ENCODE peak calls at places on chromosomes 5 and 9, in seven cellular contexts. M is neuronal stem cell, W is H9, Z is IMR-90, J is H1, N is mesendoderm, E is trophoblast cell. U is an unnamed sample.

GRCh38 chr5:56129288-56129687 is 103.8 kb downstream of the ANKRD55 start:
- DNase-seq in W (no peak), M (no peak), N (no peak), E (no peak), J (no peak), Z (peak), U (no peak)

GRCh38 chr5:50958852-50959457 is 292.5 kb downstream of the PARP8 start:
- DNase-seq in Z (peak), N (peak), M (peak), J (no peak), E (no peak), W (no peak), U (peak)

GRCh38 chr9:354453-354852 is 139.8 kb downstream of the DOCK8 start:
- DNase-seq in J (no peak), W (no peak), Z (no peak), M (no peak), N (no peak), E (no peak), U (no peak)

GRCh38 chr9:110179734-110180133 is 28.2 kb downstream of the C9orf152 start:
- DNase-seq in M (no peak), W (no peak), E (no peak), J (no peak), N (no peak), Z (peak), U (peak)

GRCh38 chr5:134018154-134018985 is 13.6 kb upstream of the VDAC1 start:
- DNase-seq in Z (peak), M (no peak), E (no peak), N (no peak), W (no peak), J (no peak), U (no peak)

GRCh38 chr9:95985656-95986055 is 110.2 kb downstream of the ERCC6L2 start:
- DNase-seq in E (no peak), N (no peak), W (no peak), M (no peak), J (no peak), Z (no peak), U (peak)

GRCh38 chr5:148474025-148474511 is 90.3 kb downstream of the FBXO38 start:
- DNase-seq in M (no peak), N (peak), J (no peak), W (no peak), Z (peak), E (peak), U (no peak)

GRCh38 chr9:94950040-94950732 is 223.7 kb downstream of the AOPEP start:
- DNase-seq in J (no peak), E (peak), M (no peak), W (no peak), N (no peak), Z (no peak), U (no peak)

GRCh38 chr5:157326440-157327023 is 60.6 kb downstream of the CYFIP2 start:
- DNase-seq in J (no peak), E (no peak), W (no peak), N (no peak), M (no peak), Z (no peak), U (no peak)

GRCh38 chr5:172497591-172498255 is 43.4 kb upstream of the SH3PXD2B start:
- DNase-seq in W (peak), N (no peak), M (no peak), E (no peak), Z (no peak), J (no peak), U (no peak)

GRCh38 chr9:100167912-100168775 is 69.1 kb downstream of the INVS start:
- DNase-seq in Z (peak), W (no peak), M (peak), N (peak), E (no peak), J (no peak), U (peak)

GRCh38 chr5:159951387-159951786 is 35.1 kb downstream of the ADRA1B start:
- DNase-seq in J (no peak), E (no peak), M (no peak), N (peak), Z (peak), W (peak), U (peak)

GRCh38 chr9:88280816-88281382 is 107.3 kb upstream of the SPIN1 start:
- DNase-seq in E (no peak), N (peak), M (peak), J (peak), W (peak), Z (peak), U (peak)

GRCh38 chr9:121735792-121736130 is 84.3 kb downstream of the DAB2IP start:
- DNase-seq in W (peak), J (no peak), N (peak), M (no peak), Z (no peak), E (peak), U (peak)

GRCh38 chr5:170483701-170484458 is 19.9 kb upstream of the KCNIP1 start:
- DNase-seq in Z (no peak), M (no peak), N (peak), E (peak), J (no peak), W (peak), U (peak)

GRCh38 chr9:31908158-31908890 is 476.1 kb upstream of the ACO1 start:
- DNase-seq in Z (no peak), W (no peak), E (no peak), M (no peak), N (no peak), J (no peak), U (no peak)

GRCh38 chr9:37332581-37332980 is 89.9 kb upstream of the GRHPR start:
- DNase-seq in N (no peak), E (no peak), W (no peak), J (no peak), M (no peak), Z (no peak), U (no peak)

GRCh38 chr5:74035521-74035937 is 409.5 kb downstream of the ARHGEF28 start:
- DNase-seq in J (no peak), N (peak), E (no peak), Z (peak), W (peak), M (no peak), U (peak)

GRCh38 chr9:75451045-75451444 is 362.7 kb downstream of the OSTF1 start:
- DNase-seq in Z (no peak), E (no peak), J (no peak), W (no peak), M (no peak), N (no peak), U (no peak)

GRCh38 chr9:136088939-136089696 is 6.0 kb downstream of the NACC2 start:
- DNase-seq in Z (no peak), J (no peak), W (peak), N (no peak), M (no peak), E (no peak), U (no peak)

GRCh38 chr5:158759276-158759675 is 340.4 kb downstream of the EBF1 start:
- DNase-seq in Z (no peak), E (no peak), M (no peak), J (no peak), N (no peak), W (no peak), U (no peak)

GRCh38 chr5:119400248-119400647 is 44.4 kb downstream of the TNFAIP8 start:
- DNase-seq in N (no peak), Z (peak), E (no peak), M (no peak), W (no peak), J (no peak), U (no peak)

GRCh38 chr9:21974542-21975409 is 19.4 kb downstream of the CDKN2A start:
- DNase-seq in Z (peak), J (peak), M (peak), N (peak), W (peak), E (no peak), U (peak)

GRCh38 chr9:13215791-13216554 is 63.5 kb downstream of the MPDZ start:
- DNase-seq in J (no peak), N (no peak), Z (no peak), E (no peak), M (no peak), W (no peak), U (no peak)

GRCh38 chr5:36478646-36479307 is 127.6 kb upstream of the SLC1A3 start:
- DNase-seq in M (no peak), E (no peak), N (no peak), Z (no peak), J (no peak), W (no peak), U (no peak)

GRCh38 chr5:136149891-136150290 is 17.2 kb downstream of the SMAD5 start:
- DNase-seq in N (no peak), W (no peak), M (no peak), Z (no peak), J (no peak), E (no peak), U (no peak)

GRCh38 chr9:131419029-131419614 is 25.2 kb downstream of the PRRC2B start:
- DNase-seq in N (no peak), Z (peak), E (no peak), J (no peak), W (no peak), M (no peak), U (peak)

GRCh38 chr5:168532471-168532870 is 3.4 kb downstream of the FBLL1 start:
- DNase-seq in J (no peak), E (no peak), N (peak), M (no peak), W (peak), Z (no peak), U (no peak)

GRCh38 chr9:94139672-94140417 is 55.6 kb downstream of the PTPDC1 start:
- DNase-seq in M (no peak), Z (peak), N (no peak), E (peak), W (no peak), J (no peak), U (peak)

GRCh38 chr5:58459860-58460726 is at the start of gene PLK2:
- DNase-seq in E (peak), Z (peak), W (peak), M (peak), N (peak), J (peak), U (peak)

GRCh38 chr9:37938121-37938906 is 34.4 kb upstream of the SLC25A51 start:
- DNase-seq in J (no peak), E (peak), Z (peak), N (peak), W (no peak), M (no peak), U (peak)

GRCh38 chr9:95074632-95075269 is 242.8 kb downstream of the FANCC start:
- DNase-seq in J (no peak), W (peak), M (no peak), N (no peak), E (no peak), Z (no peak), U (no peak)

GRCh38 chr9:133635903-133636531 is at the start of gene DBH:
- DNase-seq in Z (no peak), M (no peak), N (no peak), J (no peak), E (no peak), W (no peak), U (no peak)
- H2AK5ac ChIP-seq in Z (no peak), M (peak), N (no peak), J (peak), E (no peak), W (no peak), U (no peak)

DNA sequence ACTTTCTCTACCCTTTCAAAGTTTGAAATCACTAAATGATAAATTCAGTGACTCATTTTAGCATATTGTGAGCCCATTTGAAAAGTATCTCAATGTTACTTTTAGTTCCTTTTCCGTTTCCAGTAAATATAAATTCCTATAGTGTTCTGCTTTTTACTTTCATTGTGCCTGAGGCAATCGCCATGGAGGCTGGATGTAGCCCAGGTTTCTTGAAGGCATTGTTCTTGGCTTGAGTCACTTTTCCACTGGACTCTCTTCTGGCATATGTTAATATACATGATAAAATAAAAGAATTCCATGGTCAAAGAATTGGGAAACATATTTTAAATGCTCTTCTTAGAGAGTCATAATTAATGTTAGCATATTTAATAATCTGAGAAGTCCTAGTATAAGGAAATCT is 327.0 kb downstream of the IZUMO3 start:
- DNase-seq in E (no peak), J (no peak), W (no peak), Z (no peak), M (no peak), N (peak), U (no peak)
- H2AK5ac ChIP-seq in E (no peak), J (no peak), W (no peak), Z (no peak), M (no peak), N (no peak), U (no peak)

DNA sequence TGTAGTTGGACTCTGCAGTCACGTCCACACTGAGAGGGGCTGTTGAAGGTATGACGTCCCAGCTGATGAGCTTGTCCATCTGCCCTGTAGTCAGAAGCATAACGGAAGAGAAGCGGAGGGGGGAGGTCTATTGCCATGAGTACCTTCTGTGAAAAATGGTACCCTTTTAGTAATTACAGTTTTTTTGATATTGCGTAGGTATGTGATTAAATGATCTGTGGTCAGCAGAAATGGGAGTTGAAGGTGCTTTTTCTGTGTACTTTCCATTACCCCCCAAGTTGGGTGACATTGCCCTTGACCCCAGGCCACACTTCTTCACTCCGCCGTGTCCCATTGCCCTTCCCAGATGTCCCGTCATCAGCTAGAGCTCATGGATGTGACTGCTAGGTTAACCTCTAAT is 45.9 kb downstream of the SNX30 start:
- DNase-seq in W (no peak), E (no peak), Z (no peak), N (no peak), J (no peak), M (no peak), U (no peak)
- H2AK5ac ChIP-seq in W (no peak), E (no peak), Z (no peak), N (no peak), J (peak), M (no peak), U (no peak)

GRCh38 chr5:10715605-10716004 is 45.4 kb downstream of the DAP start:
- DNase-seq in Z (no peak), J (no peak), E (no peak), W (no peak), N (no peak), M (no peak), U (no peak)
- H2AK5ac ChIP-seq in Z (peak), J (no peak), E (no peak), W (no peak), N (no peak), M (no peak), U (no peak)

GRCh38 chr5:82659114-82659513 is 381.0 kb upstream of the RPS23 start:
- DNase-seq in J (no peak), N (no peak), Z (no peak), M (no peak), E (no peak), W (no peak), U (no peak)

GRCh38 chr5:82664711-82665110 is 386.6 kb upstream of the RPS23 start:
- DNase-seq in J (no peak), W (no peak), N (no peak), E (no peak), M (no peak), Z (no peak), U (no peak)

GRCh38 chr5:82662340-82662739 is 384.2 kb upstream of the RPS23 start:
- DNase-seq in E (no peak), N (no peak), M (no peak), W (no peak), Z (no peak), J (peak), U (no peak)

GRCh38 chr5:82661933-82662332 is 383.8 kb upstream of the RPS23 start:
- DNase-seq in W (no peak), M (no peak), Z (no peak), E (no peak), N (no peak), J (no peak), U (peak)

DNA sequence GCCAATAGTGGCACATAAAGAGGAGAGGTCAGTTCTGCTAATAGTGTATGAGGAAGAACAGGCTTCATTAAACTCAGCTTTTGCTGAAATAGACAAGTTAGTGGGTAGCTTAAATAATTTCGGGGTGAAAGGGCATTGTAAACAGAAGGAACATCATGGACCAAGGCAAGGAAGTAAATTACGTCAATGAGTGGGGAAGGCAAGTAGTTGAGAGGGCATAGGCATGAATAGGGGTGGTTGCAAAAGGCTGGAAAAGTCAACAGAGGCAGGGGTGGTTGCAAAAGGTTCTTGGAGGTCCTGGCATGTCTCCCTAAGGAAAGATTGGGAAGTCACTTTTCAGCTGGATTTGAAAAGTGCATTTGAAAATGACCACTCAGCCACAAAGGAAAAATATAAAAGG is 383.3 kb upstream of the RPS23 start:
- DNase-seq in M (no peak), Z (no peak), W (no peak), N (no peak), E (no peak), J (no peak), U (peak)
- H2AK5ac ChIP-seq in M (no peak), Z (no peak), W (no peak), N (no peak), E (no peak), J (no peak), U (no peak)

DNA sequence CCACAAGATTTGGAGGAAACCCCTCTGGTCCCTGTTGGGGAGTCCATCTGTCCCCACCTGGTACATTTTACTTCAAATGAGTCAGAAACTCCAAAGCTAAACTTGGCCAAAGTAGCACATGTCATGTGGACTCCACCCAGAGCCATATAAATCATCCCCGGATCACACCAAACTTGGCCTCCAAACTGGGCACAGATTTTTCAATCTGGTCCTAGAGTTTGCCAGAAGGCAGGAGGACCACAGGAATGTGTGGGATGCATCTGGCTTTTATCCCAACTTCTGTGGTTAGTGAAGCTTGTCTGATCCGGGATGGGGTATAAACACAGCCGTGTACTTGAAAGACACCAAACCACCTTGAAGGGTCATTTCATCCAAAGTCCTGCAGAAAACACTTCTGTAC is 66.3 kb downstream of the MAT2B start:
- DNase-seq in M (no peak), W (no peak), E (no peak), Z (peak), N (no peak), J (no peak), U (peak)
- H2AK5ac ChIP-seq in M (no peak), W (no peak), E (no peak), Z (no peak), N (no peak), J (no peak), U (no peak)

GRCh38 chr9:20227166-20227874 is 395.0 kb downstream of the MLLT3 start:
- DNase-seq in W (no peak), M (no peak), E (no peak), N (no peak), Z (no peak), J (no peak), U (no peak)
- H2AK5ac ChIP-seq in W (no peak), M (no peak), E (no peak), N (no peak), Z (no peak), J (no peak), U (no peak)